ENCODE peak calls at places on chromosome 20, in four cellular contexts. One of them, this sample, is unnamed.

GRCh38 chr20:45426621-45427020 is 10.7 kb downstream of the PIGT start:
- DNase-seq in ovary: peak; percentile 30
- DNase-seq in B cell: no peak
- DNase-seq in heart left ventricle: no peak
- DNase-seq in this sample: no peak

GRCh38 chr20:11608736-11609135 is 309.0 kb upstream of the BTBD3 start:
- DNase-seq in ovary: no peak
- DNase-seq in B cell: no peak
- DNase-seq in heart left ventricle: no peak
- DNase-seq in this sample: no peak

GRCh38 chr20:48809672-48810071 is 18.1 kb downstream of the PREX1 start:
- DNase-seq in ovary: no peak
- DNase-seq in B cell: no peak
- DNase-seq in heart left ventricle: no peak
- DNase-seq in this sample: no peak

GRCh38 chr20:3987296-3987695 is 28.1 kb downstream of the RNF24 start:
- DNase-seq in ovary: no peak
- DNase-seq in B cell: no peak
- DNase-seq in heart left ventricle: no peak
- DNase-seq in this sample: no peak

GRCh38 chr20:40956926-40957760 is 71.5 kb upstream of the TOP1 start:
- DNase-seq in ovary: no peak
- DNase-seq in B cell: no peak
- DNase-seq in heart left ventricle: no peak
- DNase-seq in this sample: no peak

GRCh38 chr20:63782521-63782971 is 43.0 kb downstream of the SLC2A4RG start:
- DNase-seq in ovary: no peak
- DNase-seq in B cell: no peak
- DNase-seq in heart left ventricle: no peak
- DNase-seq in this sample: no peak

GRCh38 chr20:32965115-32965514 is 39.1 kb downstream of the SUN5 start:
- DNase-seq in ovary: no peak
- DNase-seq in B cell: no peak
- DNase-seq in heart left ventricle: no peak
- DNase-seq in this sample: no peak

GRCh38 chr20:58677205-58677604 is 15.4 kb upstream of the NPEPL1 start:
- DNase-seq in ovary: no peak
- DNase-seq in B cell: no peak
- DNase-seq in heart left ventricle: no peak
- DNase-seq in this sample: no peak

GRCh38 chr20:36385503-36385902 is 79.4 kb downstream of the DLGAP4 start:
- DNase-seq in ovary: no peak
- DNase-seq in B cell: no peak
- DNase-seq in heart left ventricle: no peak
- DNase-seq in this sample: no peak

GRCh38 chr20:57584768-57585461 is 24.0 kb downstream of the PCK1 start:
- DNase-seq in ovary: no peak
- DNase-seq in B cell: no peak
- DNase-seq in heart left ventricle: no peak
- DNase-seq in this sample: no peak

GRCh38 chr20:30811896-30812671 is 445.4 kb upstream of the DEFB115 start:
- DNase-seq in ovary: no peak
- DNase-seq in B cell: no peak
- DNase-seq in heart left ventricle: peak; percentile 29
- DNase-seq in this sample: peak; percentile 47

GRCh38 chr20:63873477-63873971 is 8.5 kb downstream of the TPD52L2 start:
- DNase-seq in ovary: no peak
- DNase-seq in B cell: no peak
- DNase-seq in heart left ventricle: peak; percentile 60
- DNase-seq in this sample: no peak

GRCh38 chr20:63272105-63273078 is at the start of gene ARFGAP1:
- DNase-seq in ovary: peak; percentile 91
- DNase-seq in B cell: peak; percentile 91
- DNase-seq in heart left ventricle: peak; percentile 91
- DNase-seq in this sample: peak; percentile 99

GRCh38 chr20:10978019-10978702 is 304.4 kb upstream of the JAG1 start:
- DNase-seq in ovary: no peak
- DNase-seq in B cell: no peak
- DNase-seq in heart left ventricle: no peak
- DNase-seq in this sample: no peak

GRCh38 chr20:60352017-60352416 is 393.8 kb downstream of the CDH26 start:
- DNase-seq in ovary: no peak
- DNase-seq in B cell: no peak
- DNase-seq in heart left ventricle: no peak
- DNase-seq in this sample: no peak

This sample was measured in GM13977.